ENCODE peak calls at places on chromosomes 12 and 14, in five cellular contexts. O is glutamatergic neuron, R is MV-4-11, Y is uterus, V is psoas muscle. S is an unnamed sample.

GRCh38 chr14:100533647-100534485 is 53.4 kb downstream of the BEGAIN start:
- DNase-seq in O (peak), Y (peak), R (peak), V (peak), S (no peak)

GRCh38 chr14:94005324-94005723 is 8.2 kb downstream of the CCDC197 start:
- DNase-seq in Y (no peak), O (peak), R (no peak), V (no peak), S (no peak)

GRCh38 chr14:65588426-65589140 is 176.1 kb downstream of the FUT8 start:
- DNase-seq in Y (no peak), O (no peak), R (no peak), V (no peak), S (no peak)

GRCh38 chr14:50260511-50260910 is 29.1 kb upstream of the SOS2 start:
- DNase-seq in R (peak), Y (no peak), O (no peak), V (no peak), S (no peak)

GRCh38 chr14:104248203-104249055 is 110.0 kb downstream of the KIF26A start:
- DNase-seq in Y (peak), R (no peak), O (no peak), V (no peak), S (no peak)

GRCh38 chr14:87805315-87805723 is 187.7 kb downstream of the GALC start:
- DNase-seq in Y (no peak), O (peak), V (peak), R (peak), S (peak)

GRCh38 chr12:114812858-114813761 is 129.1 kb upstream of the TBX3 start:
- DNase-seq in Y (peak), R (peak), O (no peak), V (no peak), S (no peak)

GRCh38 chr12:39610626-39611025 is 9.0 kb downstream of the ABCD2 start:
- DNase-seq in Y (no peak), R (no peak), V (no peak), O (no peak), S (no peak)